ENCODE peak calls at places on chromosomes 2 and 18, in seven cellular contexts. G is A549; Z is left lung; X is endothelial cell; I is colonic mucosa; P is neural crest cell; S is CD8-positive, alpha-beta T cell. O is an unnamed sample.

GRCh38 chr2:25310965-25311865 is 30.5 kb downstream of the DNMT3A start:
- DNase-seq in G (no peak), Z (peak), X (no peak), I (peak), P (no peak), S (no peak), O (peak)

GRCh38 chr2:23495661-23496114 is 110.7 kb downstream of the KLHL29 start:
- DNase-seq in G (no peak), Z (peak), X (no peak), I (no peak), P (no peak), S (no peak), O (no peak)

GRCh38 chr2:45127321-45127720 is 118.1 kb upstream of the SIX2 start:
- DNase-seq in G (no peak), Z (no peak), X (no peak), I (no peak), P (no peak), S (no peak), O (no peak)

GRCh38 chr18:42174909-42175308 is 219.9 kb downstream of the PIK3C3 start:
- DNase-seq in G (no peak), Z (no peak), X (no peak), I (no peak), P (no peak), S (no peak), O (no peak)

GRCh38 chr2:174176898-174177297 is 71.4 kb downstream of the OLA1 start:
- DNase-seq in G (no peak), Z (no peak), X (no peak), I (no peak), P (no peak), S (no peak), O (no peak)

GRCh38 chr2:24083567-24084385 is 858 bp downstream of the TP53I3 start:
- DNase-seq in G (peak), Z (peak), X (no peak), I (peak), P (no peak), S (no peak), O (peak)

GRCh38 chr2:105403785-105404698 is 5.2 kb upstream of the FHL2 start:
- DNase-seq in G (peak), Z (no peak), X (peak), I (peak), P (no peak), S (no peak), O (peak)

GRCh38 chr2:223469270-223470057 is 132.7 kb downstream of the SCG2 start:
- DNase-seq in G (peak), Z (peak), X (no peak), I (peak), P (no peak), S (no peak), O (no peak)

GRCh38 chr2:68813596-68813995 is 57.6 kb downstream of the BMP10 start:
- DNase-seq in G (no peak), Z (no peak), X (no peak), I (no peak), P (no peak), S (no peak), O (no peak)

GRCh38 chr2:181111059-181111458 is 130.7 kb downstream of the UBE2E3 start:
- DNase-seq in G (no peak), Z (no peak), X (no peak), I (no peak), P (no peak), S (no peak), O (no peak)

GRCh38 chr2:174939046-174939445 is 66.1 kb downstream of the CHN1 start:
- DNase-seq in G (peak), Z (no peak), X (no peak), I (no peak), P (no peak), S (no peak), O (no peak)

GRCh38 chr18:36672437-36673344 is 156.1 kb downstream of the TPGS2 start:
- DNase-seq in G (peak), Z (peak), X (no peak), I (peak), P (no peak), S (no peak), O (peak)

GRCh38 chr2:96556441-96557330 is 20.1 kb downstream of the ARID5A start:
- DNase-seq in G (peak), Z (no peak), X (no peak), I (peak), P (no peak), S (peak), O (peak)

GRCh38 chr2:109176489-109176888 is 47.5 kb downstream of the SH3RF3 start:
- DNase-seq in G (no peak), Z (no peak), X (no peak), I (no peak), P (no peak), S (no peak), O (no peak)

GRCh38 chr2:58938988-58939387 is 697.9 kb upstream of the FANCL start:
- DNase-seq in G (peak), Z (no peak), X (no peak), I (no peak), P (no peak), S (no peak), O (no peak)

GRCh38 chr2:143623270-143623669 is 494.1 kb downstream of the ARHGAP15 start:
- DNase-seq in G (no peak), Z (no peak), X (no peak), I (no peak), P (no peak), S (no peak), O (no peak)

GRCh38 chr2:200159366-200159720 is 147.2 kb upstream of the SPATS2L start:
- DNase-seq in G (no peak), Z (no peak), X (no peak), I (no peak), P (no peak), S (no peak), O (peak)

GRCh38 chr2:159904127-159904564 is 106.1 kb upstream of the CD302 start:
- DNase-seq in G (no peak), Z (peak), X (no peak), I (peak), P (no peak), S (peak), O (peak)

GRCh38 chr2:26913599-26914285 is 56.7 kb upstream of the MAPRE3 start:
- DNase-seq in G (no peak), Z (no peak), X (no peak), I (no peak), P (no peak), S (no peak), O (no peak)

GRCh38 chr18:41655074-41655473 is 300.0 kb upstream of the PIK3C3 start:
- DNase-seq in G (no peak), Z (no peak), X (no peak), I (no peak), P (no peak), S (no peak), O (no peak)

GRCh38 chr2:225566798-225567197 is 167.3 kb downstream of the NYAP2 start:
- DNase-seq in G (peak), Z (no peak), X (no peak), I (no peak), P (no peak), S (no peak), O (peak)

GRCh38 chr18:3806656-3807055 is 356.7 kb downstream of the TGIF1 start:
- DNase-seq in G (no peak), Z (no peak), X (no peak), I (no peak), P (no peak), S (no peak), O (no peak)

GRCh38 chr2:74876081-74876886 is 42.4 kb downstream of the HK2 start:
- DNase-seq in G (peak), Z (no peak), X (peak), I (peak), P (peak), S (peak), O (peak)

GRCh38 chr2:225938991-225939390 is 539.5 kb downstream of the NYAP2 start:
- DNase-seq in G (no peak), Z (no peak), X (no peak), I (no peak), P (no peak), S (no peak), O (no peak)

DNA sequence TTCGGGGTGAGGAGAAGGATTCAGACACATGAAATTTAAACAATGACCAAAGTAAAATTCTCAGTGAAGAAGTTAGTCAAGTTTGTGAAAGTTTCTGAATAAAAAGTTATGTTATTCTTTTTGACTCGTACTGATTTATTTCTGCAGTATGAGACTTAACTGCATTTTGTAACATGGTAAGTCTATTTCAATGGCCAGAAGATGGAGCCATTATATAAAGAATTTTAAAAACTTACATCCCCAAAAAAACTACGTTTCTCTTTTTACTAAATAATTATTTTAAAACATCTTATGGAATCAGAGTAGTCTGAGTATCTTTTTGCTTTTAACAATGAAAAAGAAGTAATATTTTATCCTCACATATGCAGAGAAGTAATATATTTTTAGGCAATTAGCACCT is 51.4 kb upstream of the SCN1A start:
- DNase-seq in G (no peak), Z (no peak), X (no peak), I (no peak), P (no peak), S (no peak), O (no peak)
- TF ChIP-seq CTCF in G (peak), Z (no peak), X (no peak), I (no peak), P (no peak), S (no peak), O (no peak)

GRCh38 chr2:132448771-132449170 is 32.2 kb downstream of the GPR39 start:
- DNase-seq in G (peak), Z (no peak), X (peak), I (peak), P (peak), S (no peak), O (peak)
- TF ChIP-seq CTCF in G (peak), Z (peak), X (peak), I (peak), P (peak), S (no peak), O (peak)

GRCh38 chr2:100739735-100740432 is 80.1 kb upstream of the NPAS2 start:
- DNase-seq in G (no peak), Z (no peak), X (no peak), I (no peak), P (no peak), S (no peak), O (no peak)

GRCh38 chr2:100744589-100744988 is 75.3 kb upstream of the NPAS2 start:
- DNase-seq in G (no peak), Z (no peak), X (no peak), I (no peak), P (no peak), S (no peak), O (peak)

GRCh38 chr2:100744184-100744583 is 75.8 kb upstream of the NPAS2 start:
- DNase-seq in G (no peak), Z (no peak), X (no peak), I (no peak), P (no peak), S (no peak), O (no peak)

GRCh38 chr2:100742884-100743283 is 77.1 kb upstream of the NPAS2 start:
- DNase-seq in G (peak), Z (no peak), X (no peak), I (no peak), P (no peak), S (no peak), O (no peak)

GRCh38 chr2:100741880-100742814 is 77.8 kb upstream of the NPAS2 start:
- DNase-seq in G (peak), Z (no peak), X (no peak), I (no peak), P (no peak), S (no peak), O (no peak)
- TF ChIP-seq CTCF in G (no peak), Z (no peak), X (no peak), I (no peak), P (no peak), S (no peak), O (no peak)

GRCh38 chr2:241274127-241274526 is 41.3 kb downstream of the HDLBP start:
- DNase-seq in G (peak), Z (no peak), X (no peak), I (no peak), P (no peak), S (peak), O (no peak)
- TF ChIP-seq CTCF in G (no peak), Z (no peak), X (no peak), I (no peak), P (no peak), S (no peak), O (no peak)

GRCh38 chr2:100320547-100321180 is 1.6 kb downstream of the LONRF2 start:
- DNase-seq in G (peak), Z (no peak), X (no peak), I (no peak), P (no peak), S (no peak), O (peak)

GRCh38 chr2:100317634-100318033 is 4.7 kb downstream of the LONRF2 start:
- DNase-seq in G (peak), Z (no peak), X (no peak), I (no peak), P (no peak), S (no peak), O (no peak)

GRCh38 chr2:100321881-100322820 is at the start of gene LONRF2:
- DNase-seq in G (peak), Z (peak), X (peak), I (no peak), P (peak), S (no peak), O (peak)

DNA sequence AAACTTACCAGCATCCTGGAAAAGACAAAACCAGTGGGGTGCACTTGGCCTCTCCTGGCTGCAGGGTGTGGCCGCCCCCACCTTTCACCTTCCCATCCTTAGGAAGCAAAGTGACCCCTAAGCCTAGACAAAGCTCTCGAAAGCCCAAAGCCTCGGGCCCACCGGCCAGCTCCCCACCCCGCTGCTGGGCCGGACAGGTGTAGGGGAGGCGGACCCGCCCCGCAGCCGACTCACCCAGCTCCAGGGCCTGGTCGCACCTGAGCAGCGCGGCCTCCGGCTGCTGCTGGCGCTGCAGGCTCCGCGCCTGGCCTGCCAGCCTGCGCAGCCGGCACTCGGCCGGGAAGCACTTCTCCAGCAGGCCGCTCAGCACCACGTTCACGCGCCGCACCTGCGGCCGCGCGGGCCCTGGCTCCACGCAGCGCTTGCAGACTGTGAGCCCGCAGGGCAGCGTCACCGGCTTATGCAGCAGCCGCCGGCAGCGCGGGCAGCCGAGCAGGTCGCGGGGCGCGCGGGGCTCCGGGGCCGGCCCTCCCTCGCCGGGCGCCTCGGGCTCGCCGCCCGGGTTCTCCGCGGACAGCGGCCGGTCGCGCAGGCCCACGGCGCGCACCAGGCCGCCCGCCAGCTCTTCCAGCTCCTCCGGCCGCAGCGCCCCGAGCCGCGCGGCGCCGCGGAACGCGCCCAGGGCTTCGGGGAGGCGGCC is 970 bp downstream of the LONRF2 start:
- DNase-seq in G (peak), Z (peak), X (peak), I (no peak), P (peak), S (no peak), O (peak)
- TF ChIP-seq CTCF in G (peak), Z (peak), X (no peak), I (no peak), P (peak), S (no peak), O (peak)

DNA sequence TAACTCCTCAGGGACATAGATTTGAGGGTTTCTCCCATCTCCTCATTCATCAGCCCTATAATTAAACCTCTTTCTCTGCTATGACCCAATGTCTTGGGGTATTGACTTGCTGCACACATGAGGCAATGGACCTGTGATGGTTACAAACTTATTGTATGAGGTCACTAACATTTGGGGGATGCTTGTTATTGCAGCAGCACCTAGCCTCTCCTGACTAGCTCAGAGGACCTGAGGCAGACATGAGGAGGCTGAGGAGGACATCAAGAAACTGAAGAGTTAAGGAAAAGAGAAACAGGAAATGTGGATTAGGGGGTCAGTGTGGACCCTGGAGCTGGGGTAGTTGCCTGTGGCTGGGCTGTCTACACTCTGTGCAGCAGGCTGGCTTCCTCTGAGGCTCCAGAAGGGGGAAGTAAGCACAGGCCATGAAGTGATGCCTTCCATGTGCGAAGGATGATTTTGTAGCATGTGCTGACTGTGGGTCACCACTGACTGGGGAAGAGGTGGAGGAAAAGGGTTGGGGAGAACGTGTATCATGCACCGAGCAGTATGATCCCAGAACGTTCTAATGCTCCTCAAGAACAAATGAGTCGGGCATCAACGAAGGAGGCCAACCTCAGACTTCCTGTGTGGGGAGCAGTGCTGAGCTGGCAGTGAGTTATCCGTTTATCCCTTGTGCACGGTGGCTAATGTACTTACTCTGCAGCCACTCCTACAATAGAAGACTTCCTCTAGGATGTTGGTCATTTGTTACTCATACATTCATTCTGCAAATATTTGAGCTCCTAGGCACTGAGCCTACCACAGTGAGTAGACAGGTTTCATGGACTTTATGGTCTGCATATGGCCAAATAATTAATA is 42.1 kb upstream of the RFX8 start:
- DNase-seq in G (peak), Z (no peak), X (no peak), I (no peak), P (no peak), S (no peak), O (peak)
- TF ChIP-seq CTCF in G (no peak), Z (no peak), X (no peak), I (no peak), P (no peak), S (no peak), O (no peak)

GRCh38 chr2:151162185-151162584 is 99.5 kb downstream of the RBM43 start:
- DNase-seq in G (no peak), Z (no peak), X (no peak), I (no peak), P (no peak), S (no peak), O (no peak)
- TF ChIP-seq CTCF in G (peak), Z (no peak), X (no peak), I (no peak), P (peak), S (no peak), O (no peak)

GRCh38 chr2:193861557-193861956 is 1666.8 kb upstream of the TMEFF2 start:
- DNase-seq in G (no peak), Z (no peak), X (no peak), I (no peak), P (no peak), S (no peak), O (no peak)
- TF ChIP-seq CTCF in G (peak), Z (no peak), X (peak), I (no peak), P (peak), S (no peak), O (peak)

DNA sequence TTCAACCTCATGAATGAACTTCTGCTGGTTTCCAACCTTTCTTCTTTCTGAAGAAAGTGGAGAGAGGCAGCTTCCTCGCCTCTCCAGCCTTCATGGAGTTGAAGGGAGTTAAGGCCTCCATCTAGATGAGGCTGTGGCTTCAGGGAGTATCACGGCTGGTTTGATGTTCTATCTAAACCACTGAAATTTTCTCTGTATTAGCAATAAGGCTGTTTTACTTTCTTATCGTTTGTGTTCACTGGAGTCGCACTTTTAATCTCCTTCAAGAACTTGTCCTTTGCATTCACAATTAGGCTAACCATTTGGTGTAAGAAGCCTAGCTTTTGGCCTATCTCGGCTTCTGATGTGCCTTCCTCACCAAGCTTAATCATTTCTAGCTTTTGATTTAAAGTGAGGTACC is 19.9 kb upstream of the CTDP1 start:
- DNase-seq in G (no peak), Z (no peak), X (no peak), I (no peak), P (no peak), S (no peak), O (no peak)
- TF ChIP-seq CTCF in G (no peak), Z (no peak), X (no peak), I (no peak), P (no peak), S (no peak), O (no peak)

DNA sequence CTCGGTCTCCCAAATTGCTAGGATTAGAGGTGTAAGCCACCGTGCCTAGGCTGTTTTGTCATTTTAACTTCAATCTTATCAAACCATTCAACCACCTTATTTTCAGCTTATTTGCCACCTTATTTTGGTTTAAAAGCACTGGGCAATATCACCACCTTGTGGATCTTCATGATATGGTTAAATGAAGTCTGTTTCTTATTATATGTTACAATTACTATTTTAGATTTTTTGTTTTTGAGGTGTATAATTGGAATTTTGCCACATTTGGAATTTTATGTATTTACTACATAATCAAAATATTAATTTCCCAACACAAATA is 43.8 kb upstream of the SCN9A start:
- DNase-seq in G (peak), Z (no peak), X (no peak), I (no peak), P (no peak), S (no peak), O (no peak)
- TF ChIP-seq CTCF in G (peak), Z (no peak), X (peak), I (no peak), P (peak), S (no peak), O (no peak)